ENCODE peak calls at places on chromosome 12, in seven cellular contexts. Z is astrocyte of the cerebellum; K is dorsolateral prefrontal cortex; J is stimulated activated CD8-positive, alpha-beta memory T cell treated with anti-CD3 and anti-CD28 coated beads, Interleukin-2, amount 100 ng/mL, for 1 hour; B is osteocyte; I is SK-N-SH; T is choroid plexus epithelial cell. E is an unnamed sample.
A peak's percentile ranks its signal among the peaks of the same experiment; 100 is the strongest.

GRCh38 chr12:12502813-12503146 is 59.9 kb downstream of the DUSP16 start:
- DNase-seq in I (no peak), B (no peak), Z (no peak), K (no peak), T (no peak), J (no peak), E (no peak)

GRCh38 chr12:121490401-121491257 is 90.2 kb downstream of the KDM2B start:
- DNase-seq in T (no peak), I (no peak), K (no peak), B (no peak), J (no peak), Z (no peak), E (no peak)

GRCh38 chr12:57759360-57759980 is 4.6 kb downstream of the MARCHF9 start:
- DNase-seq in J (no peak), I (peak; percentile 66), K (no peak), B (no peak), T (peak; percentile 55), Z (no peak), E (no peak)

GRCh38 chr12:57896437-57897201 is 44.7 kb upstream of the ATP23 start:
- DNase-seq in K (peak; percentile 79), J (no peak), I (peak; percentile 82), B (no peak), Z (no peak), T (peak; percentile 82), E (no peak)

GRCh38 chr12:104701756-104702155 is 245.0 kb downstream of the CHST11 start:
- DNase-seq in B (no peak), K (no peak), T (no peak), I (no peak), J (no peak), Z (no peak), E (no peak)

GRCh38 chr12:130066742-130067141 is 95.5 kb upstream of the FZD10 start:
- DNase-seq in Z (no peak), B (no peak), T (no peak), I (no peak), J (no peak), K (no peak), E (no peak)

GRCh38 chr12:6336859-6337744 is 4.8 kb downstream of the TNFRSF1A start:
- DNase-seq in K (no peak), T (no peak), J (peak; percentile 59), Z (no peak), I (no peak), B (no peak), E (no peak)

GRCh38 chr12:55727643-55728184 is 1.1 kb downstream of the CD63 start:
- DNase-seq in I (peak; percentile 76), K (no peak), J (no peak), T (peak; percentile 65), Z (no peak), B (no peak), E (no peak)

GRCh38 chr12:52662093-52663006 is 10.3 kb upstream of the KRT2 start:
- DNase-seq in J (no peak), T (no peak), I (no peak), Z (no peak), B (no peak), K (no peak), E (no peak)

GRCh38 chr12:98823012-98823411 is 177.9 kb downstream of the APAF1 start:
- DNase-seq in K (no peak), B (no peak), I (no peak), T (no peak), J (no peak), Z (no peak), E (no peak)

GRCh38 chr12:7242176-7243101 is 53.0 kb downstream of the PEX5 start:
- DNase-seq in Z (no peak), K (no peak), I (no peak), T (no peak), B (no peak), J (no peak), E (no peak)

GRCh38 chr12:82529096-82529495 is 157.6 kb upstream of the TMTC2 start:
- DNase-seq in B (no peak), I (no peak), K (peak; percentile 10), T (no peak), J (no peak), Z (no peak), E (no peak)

GRCh38 chr12:19584734-19585133 is 145.4 kb downstream of the AEBP2 start:
- DNase-seq in B (no peak), K (no peak), J (no peak), T (no peak), Z (no peak), I (no peak), E (no peak)

GRCh38 chr12:102508052-102508451 is 27.7 kb upstream of the IGF1 start:
- DNase-seq in J (no peak), Z (no peak), K (no peak), I (no peak), B (no peak), T (no peak), E (no peak)

GRCh38 chr12:115867854-115868253 is 409.6 kb downstream of the MED13L start:
- DNase-seq in B (no peak), I (no peak), J (no peak), Z (no peak), T (no peak), K (no peak), E (no peak)

GRCh38 chr12:15712823-15713663 is 76.1 kb downstream of the EPS8 start:
- DNase-seq in J (no peak), Z (no peak), B (no peak), I (no peak), K (no peak), T (no peak), E (no peak)

GRCh38 chr12:90854136-90854689 is 100.8 kb downstream of the CCER1 start:
- DNase-seq in I (peak; percentile 43), T (peak; percentile 78), K (peak; percentile 31), B (no peak), Z (peak; percentile 34), J (no peak), E (peak; percentile 30)

GRCh38 chr12:63870838-63871237 is 26.3 kb downstream of the SRGAP1 start:
- DNase-seq in J (no peak), T (no peak), I (no peak), B (no peak), K (no peak), Z (no peak), E (no peak)

GRCh38 chr12:65536876-65537661 is 258.6 kb downstream of the MSRB3 start:
- DNase-seq in T (peak; percentile 100), K (no peak), Z (peak; percentile 100), B (peak; percentile 88), J (no peak), I (no peak), E (peak; percentile 99)

GRCh38 chr12:100166232-100166631 is 23.6 kb upstream of the BLTP3B start:
- DNase-seq in K (no peak), B (no peak), I (no peak), Z (no peak), T (no peak), J (no peak), E (no peak)

GRCh38 chr12:91414147-91414546 is 231.5 kb upstream of the DCN start:
- DNase-seq in I (no peak), Z (no peak), K (no peak), B (no peak), T (no peak), J (no peak), E (peak; percentile 24)

GRCh38 chr12:106226884-106227640 is 20.8 kb downstream of the CKAP4 start:
- DNase-seq in Z (peak; percentile 36), B (no peak), J (no peak), I (peak; percentile 79), K (no peak), T (peak; percentile 72), E (no peak)

GRCh38 chr12:1531160-1531653 is 63.2 kb downstream of the FBXL14 start:
- DNase-seq in K (no peak), I (no peak), B (no peak), Z (no peak), J (no peak), T (no peak), E (no peak)

GRCh38 chr12:103495158-103495782 is 498 bp downstream of the C12orf42 start:
- DNase-seq in B (no peak), T (no peak), K (no peak), I (peak; percentile 76), Z (no peak), J (peak; percentile 28), E (no peak)

GRCh38 chr12:121811434-121812319 is 7.9 kb downstream of the SETD1B start:
- DNase-seq in J (no peak), B (peak; percentile 94), K (peak; percentile 72), Z (no peak), I (peak; percentile 96), T (peak; percentile 72), E (no peak)

GRCh38 chr12:6961695-6962284 is 8.7 kb downstream of the PHB2 start:
- DNase-seq in I (peak; percentile 78), B (no peak), K (no peak), T (peak; percentile 80), Z (no peak), J (no peak), E (no peak)

GRCh38 chr12:70271025-70271424 is 27.8 kb downstream of the CNOT2 start:
- DNase-seq in K (no peak), J (no peak), T (no peak), B (no peak), Z (no peak), I (no peak), E (no peak)

GRCh38 chr12:47602949-47603558 is 102.8 kb downstream of the RPAP3 start:
- DNase-seq in T (no peak), B (no peak), J (no peak), K (no peak), I (no peak), Z (no peak), E (no peak)

GRCh38 chr12:51439330-51439729 is 14.7 kb downstream of the SLC4A8 start:
- DNase-seq in I (no peak), T (no peak), Z (no peak), J (no peak), K (no peak), B (no peak), E (no peak)

GRCh38 chr12:130838284-130838950 is 633 bp downstream of the STX2 start:
- DNase-seq in K (peak; percentile 27), J (no peak), T (peak; percentile 21), B (no peak), Z (no peak), I (no peak), E (no peak)

GRCh38 chr12:6909421-6910145 is 4.8 kb upstream of the ENO2 start:
- DNase-seq in J (no peak), I (no peak), K (no peak), B (no peak), T (no peak), Z (no peak), E (no peak)

GRCh38 chr12:97754306-97754705 is 291.7 kb downstream of the RMST start:
- DNase-seq in K (no peak), I (no peak), B (no peak), Z (no peak), J (no peak), T (no peak), E (no peak)

GRCh38 chr12:88801227-88802225 is 221.3 kb upstream of the KITLG start:
- DNase-seq in Z (no peak), B (no peak), T (no peak), J (no peak), I (no peak), K (no peak), E (no peak)